ENCODE peak calls at places on chromosomes 13 and 19, in seven cellular contexts. Z is nephron progenitor cell; P is cardiac fibroblast; U is KBM-7; D is Right ventricle myocardium superior; O is stimulated activated CD8-positive, alpha-beta memory T cell treated with anti-CD3 and anti-CD28 coated beads, Interleukin-7, amount 100 ng/mL, for 1 hour; Q is pancreas. F is an unnamed sample.

GRCh38 chr13:41257535-41257934 is 5.8 kb downstream of the MTRF1 start:
- DNase-seq in O (no peak), P (no peak), Z (no peak), U (no peak), D (no peak), Q (no peak), F (no peak)

GRCh38 chr19:5983367-5983955 is 5.5 kb upstream of the RANBP3 start:
- DNase-seq in P (peak), Z (no peak), O (no peak), Q (no peak), D (no peak), U (peak), F (no peak)

GRCh38 chr13:99961634-99962033 is 9.9 kb downstream of the ZIC5 start:
- DNase-seq in P (no peak), U (no peak), D (no peak), Q (no peak), Z (no peak), O (no peak), F (no peak)

GRCh38 chr19:18697680-18698079 is 14.2 kb downstream of the CRTC1 start:
- DNase-seq in O (no peak), Z (no peak), Q (peak), P (no peak), D (peak), U (no peak), F (no peak)

GRCh38 chr13:95756072-95756471 is 79.1 kb downstream of the DNAJC3 start:
- DNase-seq in U (peak), O (no peak), Z (no peak), D (no peak), Q (no peak), P (peak), F (no peak)

GRCh38 chr19:4326837-4327251 is 11.8 kb downstream of the STAP2 start:
- DNase-seq in Z (peak), P (no peak), O (no peak), D (no peak), U (no peak), Q (no peak), F (no peak)

GRCh38 chr19:29098863-29099481 is 114.0 kb downstream of the UQCRFS1 start:
- DNase-seq in D (peak), U (no peak), Z (no peak), O (no peak), P (peak), Q (no peak), F (no peak)

GRCh38 chr13:51229731-51230130 is 7.5 kb downstream of the FAM124A start:
- DNase-seq in Z (no peak), D (no peak), U (no peak), P (no peak), Q (no peak), O (no peak), F (no peak)

GRCh38 chr13:100234006-100234405 is 145.1 kb downstream of the PCCA start:
- DNase-seq in Z (no peak), D (no peak), P (no peak), Q (no peak), U (peak), O (no peak), F (no peak)

GRCh38 chr19:35114656-35115537 is 726 bp upstream of the FXYD3 start:
- DNase-seq in P (peak), O (peak), Z (peak), Q (no peak), U (peak), D (peak), F (no peak)

GRCh38 chr19:55545443-55545842 is at the start of gene SBK3:
- DNase-seq in Q (no peak), Z (no peak), D (no peak), P (no peak), O (no peak), U (no peak), F (no peak)

GRCh38 chr13:99421271-99421670 is 80.0 kb upstream of the TM9SF2 start:
- DNase-seq in Z (no peak), O (no peak), D (no peak), P (no peak), Q (no peak), U (no peak), F (no peak)

GRCh38 chr19:16160943-16161560 is 12.3 kb downstream of the CIB3 start:
- DNase-seq in Z (no peak), D (no peak), P (peak), Q (no peak), U (no peak), O (no peak), F (peak)

GRCh38 chr19:12838893-12839656 is 760 bp downstream of the MAST1 start:
- DNase-seq in D (no peak), O (no peak), P (no peak), Z (no peak), Q (no peak), U (peak), F (no peak)

GRCh38 chr19:46134527-46134926 is 10.0 kb upstream of the IGFL3 start:
- DNase-seq in D (no peak), O (no peak), Z (no peak), U (peak), P (peak), Q (no peak), F (no peak)

GRCh38 chr19:46192990-46193650 is 36.4 kb upstream of the IGFL1 start:
- DNase-seq in U (peak), Q (no peak), Z (no peak), O (no peak), P (peak), D (no peak), F (peak)

GRCh38 chr19:7213628-7214328 is 80.4 kb downstream of the INSR start:
- DNase-seq in D (no peak), Q (peak), U (no peak), O (no peak), Z (no peak), P (no peak), F (no peak)

GRCh38 chr19:19661675-19662251 is 1.7 kb downstream of the ATP13A1 start:
- DNase-seq in Q (no peak), D (peak), O (no peak), P (no peak), Z (no peak), U (peak), F (no peak)

GRCh38 chr19:58154287-58154678 is 3.7 kb upstream of the ZNF329 start:
- DNase-seq in D (peak), O (no peak), P (peak), Z (no peak), U (no peak), Q (peak), F (no peak)

GRCh38 chr19:45716314-45717130 is 14.2 kb downstream of the FBXO46 start:
- DNase-seq in U (peak), Q (no peak), P (peak), O (no peak), Z (no peak), D (no peak), F (no peak)

GRCh38 chr19:50669319-50670101 is 20.3 kb downstream of the C19orf81 start:
- DNase-seq in U (peak), P (peak), Z (peak), O (no peak), Q (no peak), D (no peak), F (no peak)

GRCh38 chr13:98454389-98454881 is 122.5 kb downstream of the STK24 start:
- DNase-seq in Q (no peak), P (peak), D (no peak), U (no peak), Z (no peak), O (no peak), F (peak)

GRCh38 chr13:49220035-49220855 is at the start of gene MLNR:
- DNase-seq in U (no peak), Q (no peak), P (peak), Z (peak), O (no peak), D (peak), F (no peak)

GRCh38 chr13:113653264-113654174 is 4.5 kb downstream of the ATP4B start:
- DNase-seq in D (peak), Q (no peak), U (no peak), P (no peak), Z (no peak), O (no peak), F (no peak)

GRCh38 chr13:32019612-32020233 is 11.9 kb upstream of the FRY start:
- DNase-seq in O (no peak), D (no peak), Z (peak), P (peak), U (peak), Q (peak), F (no peak)

GRCh38 chr19:38737297-38737865 is 6.9 kb downstream of the CAPN12 start:
- DNase-seq in Z (no peak), U (no peak), Q (peak), P (no peak), O (no peak), D (no peak), F (no peak)

GRCh38 chr13:19818223-19818842 is 35.6 kb upstream of the PSPC1 start:
- DNase-seq in D (peak), Z (peak), O (no peak), Q (peak), P (peak), U (no peak), F (no peak)

GRCh38 chr19:34969721-34970120 is 5.7 kb upstream of the ZNF792 start:
- DNase-seq in U (no peak), Z (no peak), O (no peak), P (no peak), Q (no peak), D (no peak), F (no peak)

GRCh38 chr19:49447485-49448431 is 3.9 kb downstream of the PIH1D1 start:
- DNase-seq in P (peak), O (no peak), U (no peak), Z (peak), Q (no peak), D (peak), F (no peak)

GRCh38 chr19:41909706-41910105 is 18.5 kb downstream of the ERFL start:
- DNase-seq in P (no peak), Z (no peak), D (no peak), O (no peak), U (no peak), Q (no peak), F (no peak)

GRCh38 chr19:54114340-54114826 is 1.1 kb downstream of the TFPT start:
- DNase-seq in Z (no peak), O (no peak), Q (peak), P (peak), D (no peak), U (peak), F (no peak)

GRCh38 chr19:1041835-1042685 is 2.2 kb downstream of the ABCA7 start:
- DNase-seq in Q (peak), D (no peak), Z (no peak), O (no peak), U (no peak), P (no peak), F (no peak)

GRCh38 chr13:92175330-92175729 is 776.9 kb downstream of the GPC5 start:
- DNase-seq in U (peak), O (no peak), Q (no peak), Z (peak), P (peak), D (no peak), F (no peak)

GRCh38 chr13:52850396-52851152 is 2.1 kb upstream of the PCDH8 start:
- DNase-seq in U (peak), O (no peak), Q (peak), Z (peak), P (peak), D (peak), F (peak)

GRCh38 chr19:33157906-33158305 is 26.0 kb downstream of the WDR88 start:
- DNase-seq in P (no peak), D (no peak), Z (no peak), O (no peak), U (peak), Q (no peak), F (no peak)